ENCODE peak calls at places on chromosomes 3 and 15, in ten cellular contexts. F is iPS-NIHi11; D is ureter; G is posterior vena cava; Z is activated T-helper 1 cell treated with anti-CD3 and anti-CD28 coated beads, Interleukin-2, amount 50 U/mL, for 16 hours; U is AG08395; V is activated CD4-positive, alpha-beta T cell treated with anti-CD3 and anti-CD28 coated beads, Interleukin-2, amount 10 ng/mL, durations not matched to agents 7 days and 5 days; W is iris pigment epithelial cell; I is osteocyte; L is left ventricle myocardium superior. C is an unnamed sample.

GRCh38 chr3:195438371-195438770 is 4.4 kb downstream of the ACAP2 start:
- DNase-seq in F (no peak), D (no peak), G (no peak), Z (no peak), U (no peak), V (no peak), W (no peak), I (no peak), L (no peak), C (no peak)

GRCh38 chr3:86723433-86723832 is 267.5 kb downstream of the VGLL3 start:
- DNase-seq in F (no peak), D (no peak), G (no peak), Z (no peak), U (no peak), V (no peak), W (no peak), I (no peak), L (no peak), C (no peak)

GRCh38 chr3:136838641-136839555 is 20.0 kb downstream of the SLC35G2 start:
- DNase-seq in F (no peak), D (no peak), G (no peak), Z (no peak), U (peak), V (no peak), W (peak), I (no peak), L (no peak), C (no peak)

GRCh38 chr3:110900583-110900982 is 171.0 kb upstream of the NECTIN3 start:
- DNase-seq in F (no peak), D (no peak), G (no peak), Z (no peak), U (peak), V (no peak), W (peak), I (no peak), L (no peak), C (no peak)

GRCh38 chr3:184688251-184688851 is 23.5 kb downstream of the MAGEF1 start:
- DNase-seq in F (no peak), D (no peak), G (peak), Z (no peak), U (peak), V (no peak), W (peak), I (no peak), L (no peak), C (no peak)

GRCh38 chr3:9498781-9499180 is 54.8 kb downstream of the LHFPL4 start:
- DNase-seq in F (no peak), D (no peak), G (no peak), Z (no peak), U (no peak), V (no peak), W (no peak), I (no peak), L (no peak), C (no peak)

GRCh38 chr3:186802701-186803100 is 3.6 kb downstream of the RFC4 start:
- DNase-seq in F (no peak), D (no peak), G (no peak), Z (no peak), U (no peak), V (no peak), W (no peak), I (peak), L (no peak), C (no peak)

GRCh38 chr3:43736558-43736995 is 45.8 kb downstream of the ABHD5 start:
- DNase-seq in F (no peak), D (no peak), G (no peak), Z (no peak), U (no peak), V (no peak), W (peak), I (no peak), L (no peak), C (no peak)

GRCh38 chr3:43327184-43327950 is 41.0 kb downstream of the SNRK start:
- DNase-seq in F (no peak), D (no peak), G (no peak), Z (no peak), U (no peak), V (no peak), W (peak), I (no peak), L (no peak), C (no peak)

GRCh38 chr15:90860942-90861675 is 7.3 kb upstream of the FURIN start:
- DNase-seq in F (no peak), D (no peak), G (no peak), Z (no peak), U (no peak), V (no peak), W (peak), I (no peak), L (no peak), C (no peak)

GRCh38 chr3:73484656-73485248 is 140.0 kb downstream of the PDZRN3 start:
- DNase-seq in F (peak), D (no peak), G (no peak), Z (no peak), U (peak), V (no peak), W (no peak), I (no peak), L (no peak), C (peak)

GRCh38 chr3:159855599-159856495 is 132.8 kb upstream of the IL12A start:
- DNase-seq in F (no peak), D (no peak), G (no peak), Z (no peak), U (no peak), V (no peak), W (peak), I (no peak), L (no peak), C (no peak)

GRCh38 chr3:57627976-57628375 is 30.8 kb upstream of the ARF4 start:
- DNase-seq in F (peak), D (no peak), G (no peak), Z (no peak), U (no peak), V (no peak), W (no peak), I (no peak), L (no peak), C (no peak)

GRCh38 chr3:86869536-86869935 is 121.4 kb downstream of the VGLL3 start:
- DNase-seq in F (no peak), D (no peak), G (no peak), Z (no peak), U (no peak), V (no peak), W (no peak), I (no peak), L (no peak), C (no peak)

GRCh38 chr3:171797265-171797679 is 13.0 kb downstream of the PLD1 start:
- DNase-seq in F (no peak), D (no peak), G (no peak), Z (no peak), U (no peak), V (no peak), W (no peak), I (no peak), L (no peak), C (no peak)

GRCh38 chr3:141122455-141123030 is 71.4 kb downstream of the SPSB4 start:
- DNase-seq in F (no peak), D (no peak), G (no peak), Z (no peak), U (no peak), V (no peak), W (no peak), I (peak), L (no peak), C (no peak)

GRCh38 chr3:45054196-45054857 is 28.2 kb downstream of the CLEC3B start:
- DNase-seq in F (no peak), D (no peak), G (no peak), Z (no peak), U (peak), V (no peak), W (peak), I (no peak), L (no peak), C (no peak)

GRCh38 chr3:39294446-39295183 is 14.8 kb upstream of the CX3CR1 start:
- DNase-seq in F (no peak), D (no peak), G (no peak), Z (no peak), U (no peak), V (peak), W (no peak), I (no peak), L (no peak), C (no peak)

GRCh38 chr3:60010778-60011177 is 961.0 kb upstream of the CFAP20DC start:
- DNase-seq in F (no peak), D (no peak), G (no peak), Z (peak), U (no peak), V (peak), W (no peak), I (no peak), L (no peak), C (no peak)

GRCh38 chr15:78950906-78951840 is 6.3 kb upstream of the CTSH start:
- DNase-seq in F (no peak), D (no peak), G (no peak), Z (no peak), U (peak), V (peak), W (peak), I (no peak), L (no peak), C (no peak)

GRCh38 chr3:197356275-197356674 is 57.9 kb upstream of the DLG1 start:
- DNase-seq in F (no peak), D (no peak), G (peak), Z (no peak), U (peak), V (no peak), W (no peak), I (no peak), L (peak), C (no peak)

GRCh38 chr3:1609416-1609815 is 489.2 kb upstream of the CNTN4 start:
- DNase-seq in F (no peak), D (no peak), G (no peak), Z (no peak), U (no peak), V (no peak), W (no peak), I (no peak), L (no peak), C (no peak)

GRCh38 chr3:175108613-175109151 is 249.5 kb downstream of the NAALADL2 start:
- DNase-seq in F (no peak), D (no peak), G (no peak), Z (no peak), U (no peak), V (no peak), W (no peak), I (no peak), L (no peak), C (no peak)

GRCh38 chr15:92979011-92979701 is 79.0 kb downstream of the CHD2 start:
- DNase-seq in F (no peak), D (no peak), G (no peak), Z (no peak), U (no peak), V (no peak), W (peak), I (no peak), L (no peak), C (no peak)

GRCh38 chr3:152508705-152509104 is 240.0 kb downstream of the MBNL1 start:
- DNase-seq in F (no peak), D (no peak), G (no peak), Z (no peak), U (peak), V (no peak), W (no peak), I (no peak), L (no peak), C (no peak)

GRCh38 chr15:98715890-98716443 is 67.6 kb downstream of the IGF1R start:
- DNase-seq in F (no peak), D (no peak), G (no peak), Z (no peak), U (no peak), V (peak), W (no peak), I (no peak), L (no peak), C (no peak)

GRCh38 chr3:89303721-89304120 is 196.3 kb downstream of the EPHA3 start:
- DNase-seq in F (no peak), D (no peak), G (no peak), Z (no peak), U (peak), V (no peak), W (no peak), I (no peak), L (no peak), C (no peak)

GRCh38 chr3:31250116-31250813 is 282.5 kb upstream of the STT3B start:
- DNase-seq in F (no peak), D (no peak), G (no peak), Z (no peak), U (peak), V (no peak), W (peak), I (no peak), L (no peak), C (no peak)